ENCODE peak calls at places on chromosomes 12 and 14, in six cellular contexts. One of them, this sample, is unnamed.
A peak's percentile ranks its signal among the peaks of the same experiment; 100 is the strongest.

GRCh38 chr12:113003631-113004030 is 25.3 kb downstream of the OAS2 start:
- DNase-seq in endothelial cell: no peak
- DNase-seq in activated T-cell treated with anti-CD3 and anti-CD28 coated beads, Interleukin-2, amount 50 U/mL, for 4 hours: no peak
- DNase-seq in fibroblast of the aortic adventitia: no peak
- DNase-seq in prostate gland: no peak
- DNase-seq in GF-D8: no peak
- DNase-seq in this sample: no peak

GRCh38 chr12:30999723-31000122 is 73.2 kb downstream of the TSPAN11 start:
- DNase-seq in endothelial cell: no peak
- DNase-seq in activated T-cell treated with anti-CD3 and anti-CD28 coated beads, Interleukin-2, amount 50 U/mL, for 4 hours: no peak
- DNase-seq in fibroblast of the aortic adventitia: no peak
- DNase-seq in prostate gland: no peak
- DNase-seq in GF-D8: no peak
- DNase-seq in this sample: no peak

GRCh38 chr14:101551729-101552595 is 9.3 kb upstream of the DIO3 start:
- DNase-seq in endothelial cell: no peak
- DNase-seq in activated T-cell treated with anti-CD3 and anti-CD28 coated beads, Interleukin-2, amount 50 U/mL, for 4 hours: no peak
- DNase-seq in fibroblast of the aortic adventitia: no peak
- DNase-seq in prostate gland: no peak
- DNase-seq in GF-D8: no peak
- DNase-seq in this sample: no peak

GRCh38 chr12:18389820-18390219 is 128.5 kb downstream of the PIK3C2G start:
- DNase-seq in endothelial cell: no peak
- DNase-seq in activated T-cell treated with anti-CD3 and anti-CD28 coated beads, Interleukin-2, amount 50 U/mL, for 4 hours: no peak
- DNase-seq in fibroblast of the aortic adventitia: no peak
- DNase-seq in prostate gland: no peak
- DNase-seq in GF-D8: no peak
- DNase-seq in this sample: no peak

GRCh38 chr14:75723716-75724115 is 62.7 kb downstream of the TTLL5 start:
- DNase-seq in endothelial cell: no peak
- DNase-seq in activated T-cell treated with anti-CD3 and anti-CD28 coated beads, Interleukin-2, amount 50 U/mL, for 4 hours: no peak
- DNase-seq in fibroblast of the aortic adventitia: no peak
- DNase-seq in prostate gland: no peak
- DNase-seq in GF-D8: no peak
- DNase-seq in this sample: no peak

GRCh38 chr12:48556631-48557030 is 13.2 kb downstream of the LALBA start:
- DNase-seq in endothelial cell: no peak
- DNase-seq in activated T-cell treated with anti-CD3 and anti-CD28 coated beads, Interleukin-2, amount 50 U/mL, for 4 hours: no peak
- DNase-seq in fibroblast of the aortic adventitia: no peak
- DNase-seq in prostate gland: no peak
- DNase-seq in GF-D8: no peak
- DNase-seq in this sample: no peak

GRCh38 chr12:16112626-16113560 is 164.6 kb downstream of the SLC15A5 start:
- DNase-seq in endothelial cell: no peak
- DNase-seq in activated T-cell treated with anti-CD3 and anti-CD28 coated beads, Interleukin-2, amount 50 U/mL, for 4 hours: no peak
- DNase-seq in fibroblast of the aortic adventitia: peak; percentile 65
- DNase-seq in prostate gland: no peak
- DNase-seq in GF-D8: no peak
- DNase-seq in this sample: no peak

GRCh38 chr12:56188786-56189335 is 422 bp downstream of the SMARCC2 start:
- DNase-seq in endothelial cell: peak; percentile 46
- DNase-seq in activated T-cell treated with anti-CD3 and anti-CD28 coated beads, Interleukin-2, amount 50 U/mL, for 4 hours: no peak
- DNase-seq in fibroblast of the aortic adventitia: no peak
- DNase-seq in prostate gland: peak; percentile 13
- DNase-seq in GF-D8: no peak
- DNase-seq in this sample: no peak

GRCh38 chr14:57712101-57712500 is 153.8 kb downstream of the SLC35F4 start:
- DNase-seq in endothelial cell: no peak
- DNase-seq in activated T-cell treated with anti-CD3 and anti-CD28 coated beads, Interleukin-2, amount 50 U/mL, for 4 hours: no peak
- DNase-seq in fibroblast of the aortic adventitia: peak; percentile 3
- DNase-seq in prostate gland: no peak
- DNase-seq in GF-D8: no peak
- DNase-seq in this sample: no peak

GRCh38 chr12:33222357-33222756 is 217.3 kb downstream of the SYT10 start:
- DNase-seq in endothelial cell: no peak
- DNase-seq in activated T-cell treated with anti-CD3 and anti-CD28 coated beads, Interleukin-2, amount 50 U/mL, for 4 hours: no peak
- DNase-seq in fibroblast of the aortic adventitia: no peak
- DNase-seq in prostate gland: no peak
- DNase-seq in GF-D8: no peak
- DNase-seq in this sample: no peak

GRCh38 chr14:55804198-55804553 is 224.2 kb downstream of the KTN1 start:
- DNase-seq in endothelial cell: no peak
- DNase-seq in activated T-cell treated with anti-CD3 and anti-CD28 coated beads, Interleukin-2, amount 50 U/mL, for 4 hours: no peak
- DNase-seq in fibroblast of the aortic adventitia: no peak
- DNase-seq in prostate gland: no peak
- DNase-seq in GF-D8: no peak
- DNase-seq in this sample: no peak